ENCODE peak calls at places on chromosomes 6 and 20, in nine cellular contexts. T, X, F, H, V, E, Q, I and D are unnamed samples. For H3K36me3, the result is how much of the 10 kb centered on the place peaks cover.

GRCh38 chr6:52304917-52305316 is 20.4 kb upstream of the MCM3 start:
- DNase-seq in T (no peak), E (no peak), H (no peak), Q (peak), I (peak), X (no peak), F (no peak), V (no peak), D (peak)

GRCh38 chr6:2990179-2990931 is 9.3 kb upstream of the NQO2 start:
- DNase-seq in I (peak), T (peak), H (no peak), F (peak), E (no peak), X (no peak), V (no peak), Q (peak), D (peak)

GRCh38 chr6:133115960-133116359 is 125.2 kb upstream of the EYA4 start:
- DNase-seq in I (no peak), E (no peak), V (no peak), H (no peak), X (no peak), T (no peak), Q (no peak), F (no peak), D (no peak)

GRCh38 chr6:113405326-113406050 is 451.7 kb upstream of the MARCKS start:
- DNase-seq in F (no peak), H (no peak), I (peak), Q (no peak), E (no peak), V (no peak), T (no peak), X (no peak), D (no peak)

GRCh38 chr20:46520976-46521579 is 7.7 kb upstream of the ZNF334 start:
- DNase-seq in I (peak), V (peak), X (no peak), T (peak), E (no peak), H (peak), Q (peak), F (peak), D (peak)

GRCh38 chr6:56719310-56719709 is 76.6 kb upstream of the DST start:
- DNase-seq in Q (peak), F (no peak), V (no peak), X (no peak), I (no peak), E (no peak), T (no peak), H (no peak), D (no peak)

GRCh38 chr6:132675749-132676148 is 16.8 kb upstream of the TAAR1 start:
- DNase-seq in Q (no peak), I (no peak), F (no peak), H (no peak), T (no peak), X (no peak), E (no peak), V (no peak), D (no peak)

GRCh38 chr6:15230827-15231226 is 15.0 kb upstream of the JARID2 start:
- DNase-seq in X (no peak), T (no peak), H (no peak), Q (no peak), E (no peak), I (no peak), V (no peak), F (no peak), D (no peak)

GRCh38 chr20:43187476-43188233 is 2.1 kb downstream of the PTPRT start:
- DNase-seq in T (peak), V (peak), Q (peak), I (peak), X (peak), F (peak), E (no peak), H (peak), D (peak)

GRCh38 chr6:111845441-111845871 is 27.8 kb downstream of the FYN start:
- DNase-seq in X (no peak), T (no peak), E (no peak), Q (no peak), I (no peak), F (no peak), V (no peak), H (no peak), D (no peak)

GRCh38 chr6:4259391-4259790 is 124.0 kb upstream of the ECI2 start:
- DNase-seq in E (no peak), I (no peak), Q (no peak), F (no peak), H (no peak), T (peak), X (no peak), V (no peak), D (no peak)

GRCh38 chr6:83870649-83871048 is 11.2 kb downstream of the CYB5R4 start:
- DNase-seq in H (no peak), I (no peak), V (no peak), E (no peak), Q (no peak), T (no peak), X (no peak), F (no peak), D (no peak)
- H3K36me3 ChIP-seq in H (under half), I (under half), V (under half), E (under half), Q (under half), T (under half), X (under half), F (under half), D (under half)

GRCh38 chr20:23366384-23366783 is 4.4 kb downstream of the GZF1 start:
- DNase-seq in V (no peak), F (no peak), X (no peak), Q (no peak), E (no peak), H (no peak), I (no peak), T (peak), D (peak)
- H3K36me3 ChIP-seq in V (half or more), F (half or more), X (under half), Q (under half), E (under half), H (half or more), I (half or more), T (under half), D (under half)

GRCh38 chr20:63930971-63931553 is 25.2 kb downstream of the UCKL1 start:
- DNase-seq in T (no peak), E (no peak), H (no peak), I (no peak), Q (no peak), V (no peak), F (no peak), X (peak), D (no peak)

GRCh38 chr20:63934271-63935068 is 21.7 kb downstream of the UCKL1 start:
- DNase-seq in T (no peak), F (no peak), I (no peak), Q (no peak), E (no peak), X (peak), V (no peak), H (no peak), D (no peak)

GRCh38 chr20:63931735-63932134 is 24.5 kb downstream of the UCKL1 start:
- DNase-seq in H (no peak), F (no peak), X (peak), Q (no peak), V (no peak), E (no peak), T (no peak), I (no peak), D (no peak)

GRCh38 chr20:63933646-63934045 is 22.6 kb downstream of the UCKL1 start:
- DNase-seq in I (no peak), F (no peak), T (no peak), E (no peak), Q (no peak), X (no peak), V (no peak), H (no peak), D (no peak)

DNA sequence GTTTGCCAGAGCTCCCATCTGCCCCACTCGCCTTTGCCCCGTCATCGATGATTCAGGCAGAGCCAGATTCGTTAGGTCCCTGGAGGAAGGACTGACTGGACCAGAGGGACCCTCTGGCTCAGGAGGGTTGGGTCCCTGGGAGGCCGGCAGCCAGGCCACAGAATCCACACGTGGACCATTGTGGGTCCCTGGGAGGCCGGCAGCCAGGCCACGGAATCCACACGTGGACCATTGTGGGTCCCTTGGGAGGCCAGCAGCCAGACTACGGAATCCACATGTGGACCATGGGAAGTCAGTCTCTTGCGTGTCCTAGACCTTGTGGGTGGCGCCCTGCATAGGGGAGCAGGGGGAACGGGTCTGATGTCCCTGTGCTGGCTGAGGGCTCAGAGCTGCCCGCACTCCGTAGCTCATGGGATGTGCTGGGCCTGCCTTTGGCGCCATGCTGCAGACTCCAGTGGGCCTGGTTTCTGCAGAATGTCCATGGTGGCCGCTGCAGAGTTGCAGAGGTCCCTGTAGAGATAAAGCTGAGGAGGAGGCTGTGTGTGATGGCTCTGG is 23.5 kb downstream of the UCKL1 start:
- DNase-seq in H (no peak), V (no peak), E (no peak), F (no peak), Q (no peak), T (no peak), X (peak), I (no peak), D (no peak)
- H3K36me3 ChIP-seq in H (half or more), V (half or more), E (half or more), F (half or more), Q (under half), T (under half), X (under half), I (half or more), D (under half)

GRCh38 chr20:35907017-35907685 is 47.2 kb downstream of the SCAND1 start:
- DNase-seq in T (no peak), X (no peak), F (no peak), I (no peak), H (no peak), E (no peak), Q (no peak), V (no peak), D (no peak)

GRCh38 chr20:35909176-35909575 is 45.1 kb downstream of the SCAND1 start:
- DNase-seq in I (no peak), X (no peak), H (no peak), Q (no peak), E (no peak), V (no peak), T (no peak), F (no peak), D (no peak)

GRCh38 chr20:35910254-35910653 is 44.0 kb downstream of the SCAND1 start:
- DNase-seq in H (no peak), F (no peak), V (no peak), X (no peak), Q (no peak), T (no peak), E (no peak), I (no peak), D (no peak)

GRCh38 chr20:35909796-35910195 is 44.5 kb downstream of the SCAND1 start:
- DNase-seq in F (no peak), X (no peak), Q (no peak), I (no peak), T (no peak), V (no peak), H (no peak), E (no peak), D (no peak)

GRCh38 chr20:35908007-35908406 is 46.3 kb downstream of the SCAND1 start:
- DNase-seq in T (no peak), Q (no peak), E (no peak), F (no peak), I (no peak), V (no peak), X (no peak), H (no peak), D (no peak)
- H3K36me3 ChIP-seq in T (under half), Q (under half), E (under half), F (under half), I (under half), V (half or more), X (under half), H (half or more), D (under half)

GRCh38 chr6:139920027-139920851 is 545.8 kb upstream of the CITED2 start:
- DNase-seq in E (no peak), X (no peak), H (no peak), F (no peak), V (no peak), Q (no peak), T (no peak), I (no peak), D (no peak)
- H3K36me3 ChIP-seq in E (under half), X (under half), H (under half), F (under half), V (under half), Q (under half), T (under half), I (under half), D (under half)

DNA sequence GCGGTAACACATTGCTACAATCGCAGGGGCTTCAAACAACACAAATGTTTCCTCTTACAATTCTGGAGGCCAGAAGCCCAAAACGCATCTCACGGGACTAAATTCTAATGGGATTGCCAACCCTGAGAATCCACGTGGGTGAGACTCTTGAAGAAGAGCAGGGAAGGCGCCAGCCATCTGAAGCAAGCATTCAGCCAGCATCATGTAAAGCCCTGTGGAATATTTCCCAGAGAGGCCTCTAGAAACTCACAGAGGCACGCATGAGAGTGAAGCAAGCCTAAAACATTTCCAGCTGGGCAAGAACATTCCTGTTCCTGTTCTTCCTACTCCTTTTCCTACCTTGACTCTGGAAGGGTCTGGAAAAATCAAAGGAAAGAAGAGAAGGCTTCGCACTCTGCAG is 19.6 kb upstream of the FNDC1 start:
- DNase-seq in V (no peak), X (no peak), H (no peak), I (no peak), Q (no peak), F (no peak), E (no peak), T (no peak), D (no peak)
- H3K36me3 ChIP-seq in V (under half), X (under half), H (under half), I (under half), Q (under half), F (under half), E (under half), T (under half), D (under half)

GRCh38 chr6:144480518-144480917 is 195.4 kb downstream of the UTRN start:
- DNase-seq in Q (no peak), I (no peak), F (no peak), X (no peak), V (no peak), T (no peak), E (no peak), H (no peak), D (no peak)

GRCh38 chr6:144488590-144488989 is 203.5 kb downstream of the UTRN start:
- DNase-seq in Q (no peak), H (no peak), F (no peak), E (no peak), X (no peak), I (no peak), T (no peak), V (no peak), D (no peak)

GRCh38 chr6:144481527-144481926 is 196.4 kb downstream of the UTRN start:
- DNase-seq in H (no peak), X (no peak), V (no peak), Q (no peak), I (no peak), E (no peak), T (no peak), F (no peak), D (no peak)

GRCh38 chr6:144482142-144482541 is 197.0 kb downstream of the UTRN start:
- DNase-seq in X (peak), Q (peak), I (peak), V (peak), T (peak), E (peak), H (peak), F (peak), D (peak)

GRCh38 chr6:144485531-144485930 is 200.4 kb downstream of the UTRN start:
- DNase-seq in I (peak), F (peak), H (no peak), X (no peak), Q (no peak), E (no peak), T (no peak), V (no peak), D (no peak)
- H3K36me3 ChIP-seq in I (half or more), F (half or more), H (half or more), X (under half), Q (under half), E (under half), T (under half), V (half or more), D (under half)

GRCh38 chr6:16582437-16583150 is 178.7 kb downstream of the ATXN1 start:
- DNase-seq in E (no peak), X (no peak), H (no peak), V (no peak), Q (no peak), T (no peak), F (no peak), I (no peak), D (no peak)
- H3K36me3 ChIP-seq in E (under half), X (under half), H (under half), V (under half), Q (under half), T (under half), F (under half), I (under half), D (under half)

DNA sequence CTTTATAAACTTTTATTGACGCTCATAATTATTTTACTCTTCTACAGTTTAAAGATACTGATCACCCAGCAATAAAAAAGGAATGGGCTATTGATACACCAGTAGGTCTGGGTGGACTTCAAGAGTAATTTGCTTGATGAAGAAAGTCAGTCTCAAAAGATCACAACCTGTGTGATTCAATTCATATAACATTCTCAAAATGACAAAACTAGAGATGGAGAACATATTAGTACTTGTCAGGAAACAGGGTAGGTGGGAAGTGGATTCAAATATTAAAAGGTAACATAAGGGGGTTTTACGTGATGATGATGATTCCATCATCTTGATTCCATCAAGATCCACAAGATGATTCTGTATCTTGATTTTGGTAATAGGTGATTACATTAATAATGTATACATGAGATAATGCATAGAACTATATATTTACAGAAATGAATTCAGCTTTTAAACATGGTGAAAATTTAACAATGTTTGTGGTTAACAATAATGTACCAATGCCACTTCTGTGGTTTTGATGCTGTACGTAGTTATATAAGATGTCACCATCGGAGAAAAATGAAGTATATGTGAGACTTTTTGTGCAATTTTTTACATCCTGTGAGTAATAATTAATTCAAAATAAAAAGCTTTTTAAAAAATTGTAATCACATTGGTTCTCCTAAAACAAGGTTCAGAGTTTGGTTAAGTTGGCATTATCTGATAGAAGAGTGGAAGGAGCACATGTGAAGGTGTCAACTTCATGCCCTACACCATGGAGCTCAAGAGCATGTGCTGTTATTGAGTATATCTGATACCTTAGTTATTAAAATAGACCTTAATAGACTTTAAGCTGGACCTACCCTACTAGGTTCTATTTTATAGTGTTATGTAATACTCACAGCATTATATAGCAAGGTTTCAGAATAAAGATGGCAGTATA is 66.3 kb upstream of the DYNLRB1 start:
- DNase-seq in I (no peak), V (no peak), Q (no peak), E (no peak), T (no peak), F (no peak), X (no peak), H (no peak), D (no peak)
- H3K36me3 ChIP-seq in I (half or more), V (half or more), Q (under half), E (under half), T (half or more), F (half or more), X (under half), H (half or more), D (under half)